ENCODE peak calls at places on chromosomes 3 and 15, in nine cellular contexts. L is HepG2; D is Peyer's patch; K is sigmoid colon; Y is effector memory CD4-positive, alpha-beta T cell; X is colonic mucosa; A is MM.1S; M is cardiac muscle cell; F is A549. P is an unnamed sample.

GRCh38 chr3:75782506-75782905 is 2.8 kb downstream of the ZNF717 start:
- DNase-seq in Y (no peak), F (no peak), K (no peak), X (no peak), L (no peak), D (no peak), M (no peak), A (no peak), P (no peak)

GRCh38 chr15:36818260-36818659 is 238.8 kb downstream of the CDIN1 start:
- DNase-seq in M (no peak), K (no peak), F (no peak), X (no peak), L (no peak), D (no peak), A (no peak), Y (no peak), P (no peak)

GRCh38 chr15:40755821-40756220 is 767 bp upstream of the RMDN3 start:
- DNase-seq in D (no peak), A (no peak), Y (no peak), L (no peak), X (no peak), F (no peak), M (no peak), K (no peak), P (no peak)

GRCh38 chr15:39426552-39427532 is 154.0 kb upstream of the THBS1 start:
- DNase-seq in F (no peak), M (peak; percentile 96), L (no peak), A (peak; percentile 94), D (peak; percentile 65), K (peak; percentile 77), X (no peak), Y (peak; percentile 48), P (peak; percentile 38)

GRCh38 chr15:94286581-94286980 is 55.2 kb downstream of the MCTP2 start:
- DNase-seq in M (no peak), Y (no peak), X (no peak), A (peak; percentile 42), D (no peak), F (no peak), L (no peak), K (no peak), P (no peak)

GRCh38 chr3:37181766-37182165 is 7.4 kb upstream of the LRRFIP2 start:
- DNase-seq in L (no peak), D (no peak), X (no peak), M (peak; percentile 43), F (no peak), A (no peak), K (no peak), Y (no peak), P (no peak)

GRCh38 chr3:152328841-152329240 is 60.1 kb downstream of the MBNL1 start:
- DNase-seq in K (no peak), M (peak; percentile 89), A (no peak), Y (no peak), D (no peak), F (peak; percentile 54), X (no peak), L (peak; percentile 78), P (no peak)

GRCh38 chr15:67558502-67558901 is 16.0 kb downstream of the MAP2K5 start:
- DNase-seq in M (no peak), A (no peak), L (no peak), K (no peak), F (no peak), D (no peak), X (no peak), Y (no peak), P (no peak)

GRCh38 chr3:37624276-37624675 is 237.4 kb upstream of the CTDSPL start:
- DNase-seq in K (no peak), A (no peak), F (no peak), X (no peak), M (no peak), Y (no peak), L (no peak), D (no peak), P (no peak)

GRCh38 chr3:14275962-14276909 is 97.6 kb downstream of the LSM3 start:
- DNase-seq in A (no peak), F (no peak), L (no peak), M (no peak), K (no peak), Y (no peak), X (no peak), D (no peak), P (no peak)

GRCh38 chr3:85939026-85939616 is 980.3 kb downstream of the CADM2 start:
- DNase-seq in F (no peak), M (no peak), X (no peak), L (no peak), A (no peak), Y (no peak), K (no peak), D (no peak), P (no peak)

GRCh38 chr3:56467108-56467507 is 1.2 kb downstream of the ERC2 start:
- DNase-seq in A (no peak), X (peak; percentile 86), M (peak; percentile 57), L (peak; percentile 64), Y (no peak), F (peak; percentile 66), D (peak; percentile 53), K (no peak), P (peak; percentile 70)

GRCh38 chr3:53157974-53158580 is 2.9 kb upstream of the PRKCD start:
- DNase-seq in M (no peak), L (no peak), F (no peak), D (no peak), A (no peak), K (no peak), Y (no peak), X (no peak), P (no peak)
- H3K4me1 ChIP-seq in M (no peaks in the 10 kb centered on the region), L (peaks cover 65% of the 10 kb centered on the region), F (peaks cover 27% of the 10 kb centered on the region), D (peaks cover 12% of the 10 kb centered on the region), A (peaks cover 16% of the 10 kb centered on the region), K (no peaks in the 10 kb centered on the region), Y (peaks cover 18% of the 10 kb centered on the region), X (peaks cover 14% of the 10 kb centered on the region), P (peaks cover 49% of the 10 kb centered on the region)

DNA sequence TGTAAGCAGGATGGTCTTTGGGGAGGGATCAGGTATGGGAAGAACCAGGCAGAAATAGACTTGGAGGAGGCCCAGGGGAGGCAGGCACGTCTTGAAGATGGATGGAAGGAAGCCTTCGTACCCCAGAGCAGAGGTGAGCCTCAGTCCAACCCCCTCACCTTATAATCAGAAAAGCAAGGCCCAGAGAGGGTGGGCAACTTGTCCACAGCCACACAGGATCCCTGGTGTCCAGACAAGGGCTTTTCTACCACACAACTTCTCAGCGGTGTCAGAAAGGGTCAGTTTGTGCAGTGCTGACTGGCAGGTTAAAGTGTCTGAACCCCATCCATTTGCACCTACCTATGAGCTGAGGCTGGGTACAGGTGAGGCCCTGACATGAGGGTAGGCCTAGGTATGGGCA is 8.7 kb downstream of the IGDCC3 start:
- DNase-seq in X (no peak), K (no peak), Y (no peak), M (no peak), F (no peak), L (no peak), D (no peak), A (no peak), P (no peak)
- H3K4me1 ChIP-seq in X (no peaks in the 10 kb centered on the region), K (no peaks in the 10 kb centered on the region), Y (no peaks in the 10 kb centered on the region), M (peaks cover 42% of the 10 kb centered on the region), F (no peaks in the 10 kb centered on the region), L (peaks cover 88% of the 10 kb centered on the region), D (no peaks in the 10 kb centered on the region), A (no peaks in the 10 kb centered on the region), P (no peaks in the 10 kb centered on the region)

DNA sequence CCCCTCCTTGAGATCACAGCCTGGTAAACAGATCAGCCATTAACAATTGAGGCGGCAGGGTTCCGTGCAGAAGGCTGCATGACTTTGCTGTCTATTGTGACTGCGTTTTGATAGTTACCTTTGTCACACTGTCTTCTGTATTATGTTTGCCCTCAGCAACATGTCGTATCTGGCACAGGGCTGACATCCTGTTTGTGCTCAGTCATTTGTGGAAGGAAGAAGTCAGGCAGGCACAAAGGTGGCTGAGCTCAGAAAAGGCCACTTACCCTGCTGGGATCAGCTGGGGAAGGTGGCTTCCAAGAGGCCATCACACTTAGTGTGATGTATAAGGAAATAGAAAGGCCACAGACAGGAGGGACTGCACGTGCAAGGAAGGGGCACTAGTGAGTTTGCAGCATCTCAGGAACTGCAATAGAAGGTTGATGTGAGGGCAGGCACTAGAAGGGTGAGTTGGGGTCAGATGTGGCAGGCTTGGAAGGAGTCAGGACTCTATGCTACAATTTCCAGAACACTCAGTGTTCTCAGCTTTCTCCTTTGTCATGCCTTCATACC is 13.4 kb downstream of the PML start:
- DNase-seq in L (no peak), Y (no peak), A (no peak), M (no peak), D (peak; percentile 56), K (no peak), X (no peak), F (no peak), P (no peak)
- H3K4me1 ChIP-seq in L (peaks cover 16% of the 10 kb centered on the region), Y (no peaks in the 10 kb centered on the region), A (no peaks in the 10 kb centered on the region), M (no peaks in the 10 kb centered on the region), D (no peaks in the 10 kb centered on the region), K (no peaks in the 10 kb centered on the region), X (peaks cover 14% of the 10 kb centered on the region), F (peaks cover 15% of the 10 kb centered on the region), P (peaks cover 43% of the 10 kb centered on the region)

GRCh38 chr15:100858294-100858693 is 21.3 kb upstream of the ALDH1A3 start:
- DNase-seq in X (no peak), F (no peak), A (no peak), M (no peak), K (peak; percentile 29), D (no peak), L (no peak), Y (no peak), P (no peak)

GRCh38 chr15:100861511-100861991 is 18.1 kb upstream of the ALDH1A3 start:
- DNase-seq in M (peak; percentile 52), F (no peak), X (no peak), L (no peak), Y (no peak), K (peak; percentile 72), D (no peak), A (peak; percentile 1), P (peak; percentile 21)

GRCh38 chr15:100862162-100862561 is 17.5 kb upstream of the ALDH1A3 start:
- DNase-seq in Y (no peak), A (no peak), X (no peak), K (no peak), F (no peak), L (no peak), D (no peak), M (no peak), P (no peak)

GRCh38 chr15:100860829-100861510 is 18.7 kb upstream of the ALDH1A3 start:
- DNase-seq in Y (no peak), D (no peak), M (no peak), X (no peak), A (no peak), K (peak; percentile 53), F (no peak), L (no peak), P (no peak)

GRCh38 chr15:100859970-100860828 is 19.4 kb upstream of the ALDH1A3 start:
- DNase-seq in F (no peak), X (no peak), L (no peak), K (peak; percentile 24), A (no peak), D (no peak), M (no peak), Y (no peak), P (no peak)
- H3K4me1 ChIP-seq in F (no peaks in the 10 kb centered on the region), X (no peaks in the 10 kb centered on the region), L (no peaks in the 10 kb centered on the region), K (no peaks in the 10 kb centered on the region), A (no peaks in the 10 kb centered on the region), D (no peaks in the 10 kb centered on the region), M (no peaks in the 10 kb centered on the region), Y (no peaks in the 10 kb centered on the region), P (no peaks in the 10 kb centered on the region)

P was measured in transverse colon.